ENCODE peak calls at places on chromosomes 6 and 20, in five cellular contexts. X is activated CD4-positive, alpha-beta T cell treated with anti-CD3 and anti-CD28 coated beads for 24 hours; L is lung; S is AG04450; Z is stimulated activated CD4-positive, alpha-beta T cell treated with anti-CD3 and anti-CD28 coated beads, Interleukin-4, amount 100 ng/mL, for 24 hours. I is an unnamed sample.

GRCh38 chr20:9886227-9886626 is 47.4 kb upstream of the PAK5 start:
- DNase-seq in X (no peak), L (no peak), S (no peak), Z (no peak), I (no peak)

GRCh38 chr6:45737331-45738056 is 278.2 kb downstream of the CLIC5 start:
- DNase-seq in X (no peak), L (no peak), S (no peak), Z (peak; percentile 39), I (no peak)

GRCh38 chr6:129599467-129599866 is 110.5 kb downstream of the ARHGAP18 start:
- DNase-seq in X (no peak), L (no peak), S (no peak), Z (no peak), I (no peak)

GRCh38 chr6:40550096-40550731 is 37.0 kb downstream of the LRFN2 start:
- DNase-seq in X (no peak), L (peak; percentile 34), S (peak; percentile 11), Z (peak; percentile 10), I (peak; percentile 4)

GRCh38 chr6:54053893-54054391 is 57.3 kb upstream of the MLIP start:
- DNase-seq in X (no peak), L (peak; percentile 57), S (peak; percentile 65), Z (no peak), I (peak; percentile 28)

GRCh38 chr6:35452186-35453090 is at the start of gene FANCE:
- DNase-seq in X (peak; percentile 89), L (peak; percentile 95), S (peak; percentile 74), Z (peak; percentile 92), I (peak; percentile 79)

GRCh38 chr6:30618270-30618787 is 689 bp downstream of the MRPS18B start:
- DNase-seq in X (no peak), L (no peak), S (no peak), Z (no peak), I (no peak)

GRCh38 chr6:87407531-87407895 is 259 bp upstream of the CFAP206 start:
- DNase-seq in X (peak; percentile 2), L (peak; percentile 39), S (no peak), Z (no peak), I (peak; percentile 15)

GRCh38 chr6:148693882-148694484 is 52.8 kb upstream of the UST start:
- DNase-seq in X (no peak), L (no peak), S (no peak), Z (no peak), I (no peak)

GRCh38 chr6:168021581-168021980 is 24.1 kb downstream of the KIF25 start:
- DNase-seq in X (no peak), L (no peak), S (no peak), Z (no peak), I (no peak)

GRCh38 chr6:135182120-135182992 is 1.2 kb downstream of the MYB start:
- DNase-seq in X (no peak), L (no peak), S (no peak), Z (peak; percentile 39), I (no peak)

GRCh38 chr20:35762461-35762860 is 9.4 kb upstream of the PHF20 start:
- DNase-seq in X (no peak), L (no peak), S (no peak), Z (no peak), I (no peak)

GRCh38 chr20:48722002-48722731 is 105.6 kb downstream of the PREX1 start:
- DNase-seq in X (no peak), L (no peak), S (no peak), Z (no peak), I (no peak)

GRCh38 chr6:84082693-84083265 is 49.2 kb downstream of the MRAP2 start:
- DNase-seq in X (no peak), L (no peak), S (no peak), Z (no peak), I (no peak)

GRCh38 chr6:83365931-83366330 is 64.9 kb downstream of the ME1 start:
- DNase-seq in X (no peak), L (no peak), S (no peak), Z (no peak), I (no peak)

GRCh38 chr20:40966516-40967185 is 62.0 kb upstream of the TOP1 start:
- DNase-seq in X (no peak), L (no peak), S (no peak), Z (no peak), I (no peak)

GRCh38 chr20:10769700-10770099 is 95.9 kb upstream of the JAG1 start:
- DNase-seq in X (no peak), L (no peak), S (no peak), Z (no peak), I (no peak)

GRCh38 chr6:105911106-105911629 is 175.0 kb upstream of the PRDM1 start:
- DNase-seq in X (no peak), L (no peak), S (no peak), Z (no peak), I (no peak)

I was measured in smooth muscle cell of the brain vasculature.